ENCODE peak calls at places on chromosomes 11 and 22, in four cellular contexts. F is GM23248, J is H1, O is IMR-90. D is an unnamed sample.

GRCh38 chr11:11577246-11577855 is 44.5 kb downstream of the GALNT18 start:
- DNase-seq in F (peak), J (no peak), O (peak), D (peak)

GRCh38 chr11:86508604-86509471 is 134.2 kb downstream of the CCDC81 start:
- DNase-seq in F (peak), J (no peak), O (peak), D (no peak)

GRCh38 chr11:27720277-27720830 is 20.1 kb upstream of the BDNF start:
- DNase-seq in F (peak), J (no peak), O (peak), D (peak)

GRCh38 chr11:29249713-29250112 is 767.1 kb downstream of the KCNA4 start:
- DNase-seq in F (no peak), J (no peak), O (no peak), D (no peak)

GRCh38 chr22:49011379-49011768 is 816.3 kb downstream of the BRD1 start:
- DNase-seq in F (no peak), J (no peak), O (no peak), D (no peak)

GRCh38 chr22:37043828-37044538 is 7.6 kb upstream of the KCTD17 start:
- DNase-seq in F (peak), J (no peak), O (peak), D (peak)

GRCh38 chr11:69654660-69655478 is 13.9 kb downstream of the CCND1 start:
- DNase-seq in F (peak), J (no peak), O (peak), D (peak)

GRCh38 chr11:37141707-37142106 is 543.7 kb upstream of the RAG2 start:
- DNase-seq in F (no peak), J (no peak), O (no peak), D (no peak)

GRCh38 chr11:27471067-27471587 is 1.5 kb downstream of the LGR4 start:
- DNase-seq in F (peak), J (no peak), O (no peak), D (no peak)

GRCh38 chr11:11467278-11467677 is 114.2 kb upstream of the CSNK2A3 start:
- DNase-seq in F (no peak), J (no peak), O (no peak), D (no peak)

GRCh38 chr22:46764779-46765485 is 2.5 kb downstream of the TBC1D22A start:
- DNase-seq in F (no peak), J (no peak), O (no peak), D (no peak)

GRCh38 chr11:15615412-15616096 is 500.8 kb downstream of the INSC start:
- DNase-seq in F (no peak), J (no peak), O (no peak), D (no peak)

GRCh38 chr11:46916669-46917108 is 1.7 kb downstream of the LRP4 start:
- DNase-seq in F (peak), J (no peak), O (peak), D (peak)

GRCh38 chr11:27722117-27722844 is 22.0 kb upstream of the BDNF start:
- DNase-seq in F (peak), J (no peak), O (peak), D (peak)

GRCh38 chr11:67345949-67346819 is 7.2 kb downstream of the POLD4 start:
- DNase-seq in F (peak), J (no peak), O (peak), D (peak)

GRCh38 chr11:84144531-84144930 is 858.4 kb upstream of the CCDC90B start:
- DNase-seq in F (no peak), J (no peak), O (no peak), D (no peak)

GRCh38 chr11:46129133-46129532 is 7.9 kb upstream of the PHF21A start:
- DNase-seq in F (no peak), J (no peak), O (no peak), D (no peak)

GRCh38 chr11:94680426-94680825 is 87.7 kb upstream of the AMOTL1 start:
- DNase-seq in F (no peak), J (no peak), O (no peak), D (no peak)

GRCh38 chr22:27517361-27517760 is 284.2 kb downstream of the MN1 start:
- DNase-seq in F (no peak), J (no peak), O (no peak), D (no peak)

GRCh38 chr22:48720662-48721393 is 1106.8 kb downstream of the BRD1 start:
- DNase-seq in F (no peak), J (no peak), O (no peak), D (no peak)

GRCh38 chr11:111299111-111300026 is 1.0 kb downstream of the POU2AF3 start:
- DNase-seq in F (peak), J (no peak), O (peak), D (peak)

GRCh38 chr22:41822289-41823057 is 10.4 kb upstream of the SREBF2 start:
- DNase-seq in F (peak), J (no peak), O (peak), D (peak)

GRCh38 chr22:50105529-50106100 is 15.8 kb downstream of the MOV10L1 start:
- DNase-seq in F (no peak), J (no peak), O (peak), D (no peak)

GRCh38 chr22:47600791-47601400 is 838.4 kb downstream of the TBC1D22A start:
- DNase-seq in F (no peak), J (no peak), O (no peak), D (no peak)

GRCh38 chr11:59756496-59756840 is 1.3 kb downstream of the STX3 start:
- DNase-seq in F (peak), J (no peak), O (no peak), D (peak)

GRCh38 chr11:27820249-27820648 is 120.0 kb upstream of the BDNF start:
- DNase-seq in F (peak), J (no peak), O (peak), D (peak)

GRCh38 chr22:40408718-40409612 is 38.6 kb downstream of the SGSM3 start:
- DNase-seq in F (no peak), J (no peak), O (no peak), D (no peak)

GRCh38 chr11:62433141-62433543 is 14.3 kb downstream of the SCGB1A1 start:
- DNase-seq in F (no peak), J (no peak), O (no peak), D (no peak)

GRCh38 chr11:61429691-61430582 is at the start of the genes CPSF7 and SDHAF2:
- DNase-seq in F (peak), J (peak), O (peak), D (peak)

GRCh38 chr11:10785146-10785474 is 23.6 kb downstream of the EIF4G2 start:
- DNase-seq in F (no peak), J (no peak), O (no peak), D (no peak)

GRCh38 chr11:280762-281485 is 2.7 kb downstream of the NLRP6 start:
- DNase-seq in F (peak), J (no peak), O (no peak), D (no peak)

GRCh38 chr11:8686325-8686724 is 3.7 kb downstream of the RPL27A start:
- DNase-seq in F (no peak), J (no peak), O (no peak), D (no peak)

DNA sequence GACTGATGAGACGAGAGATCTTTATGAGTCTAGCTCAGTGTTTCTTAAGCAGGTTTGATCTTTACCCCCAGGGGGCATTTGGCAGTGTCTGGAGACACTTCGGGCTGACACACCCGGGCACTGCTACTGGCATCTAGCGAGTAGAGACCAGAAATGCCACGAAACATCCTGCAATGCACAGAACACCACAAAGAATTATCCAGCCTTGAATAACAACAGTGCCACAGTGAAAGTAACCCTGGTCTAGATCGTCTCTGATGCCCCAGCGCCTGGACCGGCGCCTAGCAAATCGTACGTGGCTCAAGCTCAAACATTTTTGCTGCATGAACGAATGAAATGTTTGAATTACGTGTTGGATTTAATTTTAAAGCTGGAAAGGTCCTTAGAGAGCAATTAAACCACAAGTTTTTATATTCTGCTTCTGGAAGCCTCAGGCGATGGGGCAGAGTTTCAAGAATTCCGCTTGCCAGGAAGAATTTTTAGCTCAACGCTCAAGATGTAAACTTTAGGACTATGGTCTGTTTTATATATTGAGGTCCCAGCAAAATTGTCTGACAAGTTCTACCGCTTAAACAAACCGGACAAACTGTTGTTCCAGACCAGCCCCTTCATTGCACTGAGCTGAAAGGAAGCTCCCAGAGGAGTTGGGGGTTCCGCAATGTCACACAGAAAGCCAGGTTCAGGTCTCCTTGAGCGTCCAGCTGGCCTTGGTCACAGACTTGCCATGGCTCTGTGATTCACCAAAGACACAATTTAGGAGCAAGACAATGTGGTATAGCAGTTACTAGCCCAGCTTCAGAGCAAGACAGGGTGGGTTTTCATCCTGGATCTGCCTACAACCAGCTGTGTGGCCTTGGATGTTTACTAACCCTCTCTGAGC is 44.2 kb upstream of the SMTN start:
- DNase-seq in F (peak), J (no peak), O (peak), D (peak)
- H3K4me2 ChIP-seq in F (peak), J (no peak), O (peak), D (peak)

GRCh38 chr11:7578276-7578955 is 64.6 kb downstream of the PPFIBP2 start:
- DNase-seq in F (peak), J (no peak), O (no peak), D (no peak)
- H3K9ac ChIP-seq in F (peak), J (no peak), O (peak), D (no peak)

GRCh38 chr11:96038046-96038445 is 114.1 kb upstream of the MTMR2 start:
- DNase-seq in F (peak), J (no peak), O (no peak), D (no peak)
- H3K4me2 ChIP-seq in F (peak), J (no peak), O (no peak), D (no peak)

DNA sequence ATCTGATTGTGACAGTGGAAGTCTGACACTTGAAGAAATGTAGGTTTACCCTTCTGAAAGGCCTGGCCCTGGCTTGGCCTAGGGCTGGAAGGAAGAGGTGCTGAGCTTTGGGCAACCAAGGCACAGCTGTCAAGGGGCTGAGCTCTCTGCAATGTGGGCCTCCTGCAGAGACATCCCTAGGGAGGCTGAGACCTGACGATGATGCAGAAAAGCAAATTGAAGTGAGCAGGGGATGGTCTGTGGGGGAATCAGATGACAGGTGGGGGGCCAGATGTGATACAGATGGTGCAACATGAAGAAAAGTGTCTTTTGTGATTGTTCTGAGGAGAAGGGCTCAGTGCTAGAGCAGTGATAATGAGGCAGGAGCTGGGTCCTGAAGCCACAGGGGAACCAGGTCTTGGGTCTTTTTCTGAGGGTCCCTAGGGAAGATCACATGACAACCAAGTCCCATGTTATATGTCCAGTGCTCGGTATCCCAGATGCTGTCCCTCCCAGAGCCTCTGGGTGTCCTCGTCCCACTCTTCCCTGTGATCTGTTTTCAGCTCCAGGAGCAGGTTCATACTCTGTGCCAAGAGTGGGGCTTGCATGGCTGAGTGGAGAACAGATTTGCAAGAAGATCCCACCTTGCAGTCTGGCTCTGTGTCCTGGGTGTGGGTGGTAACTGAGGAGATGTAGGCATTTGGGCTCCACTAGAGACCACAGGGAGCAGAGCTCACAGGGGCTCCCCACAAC is 79.9 kb upstream of the VPREB1 start:
- DNase-seq in F (no peak), J (no peak), O (no peak), D (no peak)
- H3K9ac ChIP-seq in F (no peak), J (no peak), O (no peak), D (no peak)

GRCh38 chr11:66230978-66231377 is 37.5 kb upstream of the RAB1B start:
- DNase-seq in F (no peak), J (no peak), O (no peak), D (no peak)

GRCh38 chr11:66235141-66235540 is 33.3 kb upstream of the RAB1B start:
- DNase-seq in F (no peak), J (no peak), O (no peak), D (no peak)

GRCh38 chr11:66232769-66233168 is 35.7 kb upstream of the RAB1B start:
- DNase-seq in F (no peak), J (no peak), O (no peak), D (no peak)

GRCh38 chr11:66231561-66231960 is 36.9 kb upstream of the RAB1B start:
- DNase-seq in F (no peak), J (no peak), O (no peak), D (no peak)

DNA sequence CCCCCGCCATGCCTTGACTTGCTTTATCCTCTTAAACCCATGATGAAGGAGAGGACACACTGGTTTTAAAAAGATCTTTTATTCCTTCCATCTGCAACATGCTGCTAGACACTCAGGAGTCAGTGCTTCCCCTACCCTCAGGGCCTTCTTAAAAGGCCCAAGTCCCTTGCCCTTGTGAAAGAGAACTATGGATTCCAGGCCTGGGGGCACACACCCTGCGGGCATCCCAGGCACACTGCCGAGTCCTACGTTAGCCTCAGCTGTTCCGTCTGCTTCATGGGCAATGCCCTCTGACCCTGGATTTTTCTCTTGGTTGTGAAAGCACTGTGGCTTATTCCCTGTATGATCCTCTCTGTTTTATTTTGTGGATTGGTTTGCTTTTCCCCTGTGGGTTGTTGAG is 35.1 kb upstream of the RAB1B start:
- DNase-seq in F (no peak), J (no peak), O (no peak), D (no peak)
- H3K4me2 ChIP-seq in F (no peak), J (no peak), O (no peak), D (no peak)

DNA sequence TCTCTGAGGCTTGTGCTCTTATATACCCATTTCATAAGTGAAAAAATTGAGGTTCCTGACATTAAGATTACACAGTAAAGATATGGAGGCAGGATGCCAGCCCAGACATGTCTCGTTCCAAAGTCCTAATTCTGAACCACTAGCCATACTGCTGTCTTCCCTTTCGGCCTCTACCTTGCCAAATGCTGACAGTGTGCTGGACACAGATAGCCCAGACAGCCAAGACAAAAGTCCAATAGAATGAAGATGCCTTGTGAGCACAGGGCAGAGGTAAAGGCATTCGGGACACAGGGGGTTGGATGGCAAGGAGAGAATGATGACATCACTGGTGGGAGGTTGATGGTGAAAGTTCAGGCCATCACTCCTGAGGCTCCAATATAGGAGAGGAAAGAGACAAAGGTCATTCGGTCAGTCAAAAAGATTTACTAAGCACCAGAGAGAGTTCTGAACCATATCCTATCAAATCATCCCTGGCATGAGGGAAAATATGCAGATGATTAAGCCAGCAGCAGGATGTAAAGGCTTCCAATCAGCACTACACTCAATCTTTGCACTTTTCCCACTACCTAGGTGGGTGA is 174.0 kb upstream of the MTMR2 start:
- DNase-seq in F (peak), J (no peak), O (peak), D (no peak)
- H3K9ac ChIP-seq in F (peak), J (no peak), O (peak), D (no peak)